ENCODE peak calls at places on chromosomes 4 and X, in four cellular contexts. L is foreskin fibroblast, F is DMS153, U is T-helper 2 cell. B is an unnamed sample.
A peak's percentile ranks its signal among the peaks of the same experiment; 100 is the strongest.

GRCh38 chr4:140255467-140255866 is 101.5 kb upstream of the MAML3 start:
- DNase-seq in F (no peak), U (no peak), L (no peak), B (no peak)

GRCh38 chr4:125187221-125187620 is 127.5 kb upstream of the FAT4 start:
- DNase-seq in U (no peak), F (no peak), L (peak; percentile 81), B (peak; percentile 63)

GRCh38 chr4:77036206-77036605 is 39.6 kb downstream of the CCNI start:
- DNase-seq in F (no peak), U (no peak), L (peak; percentile 77), B (no peak)

GRCh38 chr4:111813565-111814140 is 331.6 kb upstream of the FAM241A start:
- DNase-seq in F (peak; percentile 10), L (no peak), U (no peak), B (no peak)

GRCh38 chr4:37902738-37903693 is 12.1 kb downstream of the TBC1D1 start:
- DNase-seq in L (no peak), U (no peak), F (no peak), B (no peak)

GRCh38 chr4:113625902-113626301 is 135.6 kb downstream of the CAMK2D start:
- DNase-seq in U (no peak), L (no peak), F (no peak), B (no peak)

GRCh38 chr4:87938746-87939145 is 36.8 kb upstream of the SPP1 start:
- DNase-seq in L (no peak), F (no peak), U (no peak), B (no peak)

GRCh38 chr4:102268355-102268754 is 76.9 kb downstream of the SLC39A8 start:
- DNase-seq in U (no peak), F (no peak), L (no peak), B (no peak)

GRCh38 chrX:145484740-145485139 is 237.4 kb downstream of the SPANXN1 start:
- DNase-seq in L (no peak), U (no peak), F (no peak), B (no peak)

GRCh38 chrX:39854772-39855747 is 242.7 kb downstream of the BCOR start:
- DNase-seq in L (no peak), U (peak; percentile 86), F (no peak), B (no peak)

GRCh38 chr4:20487446-20487845 is 212.8 kb upstream of the PACRGL start:
- DNase-seq in L (no peak), F (no peak), U (no peak), B (no peak)

GRCh38 chr4:181504846-181505374 is 738.3 kb upstream of the TENM3 start:
- DNase-seq in F (peak; percentile 97), U (no peak), L (no peak), B (no peak)

GRCh38 chrX:69309074-69309792 is 144.0 kb upstream of the PJA1 start:
- DNase-seq in F (no peak), L (no peak), U (no peak), B (no peak)

GRCh38 chrX:11040405-11040804 is 70.7 kb upstream of the HCCS start:
- DNase-seq in L (peak; percentile 1), U (no peak), F (no peak), B (no peak)

GRCh38 chr4:76384052-76384451 is 36.9 kb downstream of the CCDC158 start:
- DNase-seq in U (no peak), F (no peak), L (no peak), B (no peak)

GRCh38 chr4:53490161-53490915 is 100.9 kb downstream of the LNX1 start:
- DNase-seq in F (no peak), U (no peak), L (no peak), B (no peak)

B was measured in HS-5.